ENCODE peak calls at places on chromosomes 2 and 18, in six cellular contexts. G, L, C, A, M and F are unnamed samples.
A peak's percentile ranks its signal among the peaks of the same experiment; 100 is the strongest.

GRCh38 chr2:204545861-204546773 is 842 bp downstream of the PARD3B start:
- DNase-seq in L (no peak), G (no peak), A (no peak), C (no peak), M (no peak), F (no peak)

GRCh38 chr18:26655614-26656400 is 107.5 kb upstream of the KCTD1 start:
- DNase-seq in M (peak; percentile 50), C (peak; percentile 36), G (no peak), A (peak; percentile 49), L (no peak), F (no peak)

GRCh38 chr2:20542761-20543578 is 96.1 kb downstream of the RHOB start:
- DNase-seq in G (no peak), A (no peak), C (no peak), L (no peak), M (no peak), F (no peak)

GRCh38 chr2:119463990-119464389 is 32.3 kb downstream of the TMEM37 start:
- DNase-seq in L (no peak), M (no peak), C (no peak), A (no peak), G (no peak), F (no peak)

GRCh38 chr2:161414385-161415040 is 1.6 kb upstream of the TBR1 start:
- DNase-seq in G (no peak), L (peak; percentile 3), A (no peak), C (no peak), M (no peak), F (no peak)

GRCh38 chr2:110679337-110679707 is 1.5 kb upstream of the BUB1 start:
- DNase-seq in M (no peak), A (peak; percentile 18), L (no peak), G (no peak), C (peak; percentile 19), F (no peak)

GRCh38 chr2:231672617-231673347 is 35.5 kb upstream of the PTMA start:
- DNase-seq in A (peak; percentile 53), G (no peak), C (peak; percentile 56), L (no peak), M (no peak), F (no peak)

GRCh38 chr18:21904856-21905255 is 164.3 kb downstream of the MIB1 start:
- DNase-seq in L (no peak), C (no peak), A (no peak), M (no peak), G (no peak), F (no peak)

GRCh38 chr2:191352536-191352935 is 107.3 kb downstream of the MYO1B start:
- DNase-seq in M (peak; percentile 63), L (no peak), C (peak; percentile 78), G (no peak), A (peak; percentile 65), F (no peak)

GRCh38 chr18:80147418-80148315 is 38.6 kb downstream of the ADNP2 start:
- DNase-seq in A (peak; percentile 85), L (peak; percentile 38), G (peak; percentile 46), C (peak; percentile 86), M (peak; percentile 85), F (peak; percentile 67)

GRCh38 chr2:132720393-132720792 is 50.4 kb upstream of the LYPD1 start:
- DNase-seq in C (no peak), M (no peak), A (no peak), L (no peak), G (no peak), F (no peak)

GRCh38 chr18:38493991-38494559 is 928.5 kb upstream of the CELF4 start:
- DNase-seq in G (no peak), M (no peak), L (no peak), A (no peak), C (no peak), F (no peak)

GRCh38 chr18:60018801-60019462 is 119.1 kb downstream of the PMAIP1 start:
- DNase-seq in A (peak; percentile 26), L (no peak), G (no peak), C (no peak), M (no peak), F (no peak)

GRCh38 chr2:179059026-179059680 is 9.2 kb upstream of the CCDC141 start:
- DNase-seq in A (no peak), C (no peak), M (no peak), L (no peak), G (no peak), F (no peak)

GRCh38 chr2:55875434-55876135 is 48.0 kb downstream of the EFEMP1 start:
- DNase-seq in M (no peak), C (no peak), A (peak; percentile 67), L (no peak), G (no peak), F (no peak)

GRCh38 chr2:27705851-27706622 is 42.3 kb downstream of the SLC4A1AP start:
- DNase-seq in G (no peak), M (peak; percentile 99), C (no peak), L (no peak), A (peak; percentile 98), F (no peak)

GRCh38 chr2:149566652-149567051 is 20.9 kb downstream of the MMADHC start:
- DNase-seq in M (no peak), L (no peak), C (no peak), A (no peak), G (no peak), F (no peak)

GRCh38 chr2:143264851-143265250 is 135.6 kb downstream of the ARHGAP15 start:
- DNase-seq in G (no peak), M (no peak), L (no peak), C (no peak), A (peak; percentile 88), F (no peak)

GRCh38 chr18:31510319-31510718 is 12.3 kb downstream of the DSG2 start:
- DNase-seq in C (no peak), G (no peak), M (peak; percentile 52), A (no peak), L (no peak), F (no peak)

GRCh38 chr2:19850056-19850455 is 51.7 kb downstream of the TTC32 start:
- DNase-seq in G (no peak), A (no peak), C (no peak), M (no peak), L (no peak), F (no peak)

GRCh38 chr2:104733544-104733943 is 120.4 kb upstream of the POU3F3 start:
- DNase-seq in C (peak; percentile 8), M (peak; percentile 27), G (no peak), A (no peak), L (no peak), F (no peak)

GRCh38 chr2:238865744-238866355 is 18.0 kb downstream of the TWIST2 start:
- DNase-seq in G (no peak), L (no peak), M (no peak), A (no peak), C (no peak), F (no peak)

GRCh38 chr18:48300463-48300961 is 108.7 kb downstream of the ZBTB7C start:
- DNase-seq in M (no peak), L (no peak), G (no peak), C (peak; percentile 84), A (no peak), F (no peak)

GRCh38 chr2:239983004-239983778 is 42.0 kb downstream of the NDUFA10 start:
- DNase-seq in A (no peak), M (no peak), L (no peak), G (no peak), C (peak; percentile 5), F (no peak)

GRCh38 chr2:221402072-221402471 is 170.0 kb downstream of the EPHA4 start:
- DNase-seq in G (no peak), A (peak; percentile 5), L (no peak), M (no peak), C (no peak), F (no peak)

GRCh38 chr2:212181646-212182045 is 357.0 kb downstream of the ERBB4 start:
- DNase-seq in A (no peak), L (no peak), G (no peak), M (no peak), C (no peak), F (no peak)

GRCh38 chr2:44959855-44960254 is 18.4 kb downstream of the SIX3 start:
- DNase-seq in M (no peak), G (no peak), L (no peak), C (no peak), A (no peak), F (no peak)

GRCh38 chr2:42788-43187 is 3.5 kb downstream of the FAM110C start:
- DNase-seq in C (no peak), M (no peak), G (no peak), L (no peak), A (no peak), F (no peak)

GRCh38 chr2:34104601-34105000 is 505.5 kb upstream of the FAM98A start:
- DNase-seq in C (no peak), A (peak; percentile 49), G (no peak), M (peak; percentile 76), L (no peak), F (no peak)